ENCODE peak calls at places on chromosomes 11 and 22, in six cellular contexts. E, T, P, C, O and W are unnamed samples.

GRCh38 chr11:119839504-119840133 is 110.6 kb upstream of the NECTIN1 start:
- DNase-seq in P (no peak), T (no peak), O (peak), C (no peak), E (no peak), W (no peak)

GRCh38 chr22:36073476-36073875 is 44.9 kb upstream of the RBFOX2 start:
- DNase-seq in T (no peak), P (no peak), E (no peak), O (no peak), C (no peak), W (no peak)

GRCh38 chr11:365831-366230 is 3.5 kb upstream of the B4GALNT4 start:
- DNase-seq in E (no peak), O (no peak), C (no peak), P (no peak), T (no peak), W (no peak)

GRCh38 chr11:2300290-2300935 is 1.3 kb downstream of the C11orf21 start:
- DNase-seq in P (no peak), T (no peak), O (no peak), E (no peak), C (no peak), W (no peak)

GRCh38 chr11:12229450-12230229 is 119.2 kb downstream of the MICAL2 start:
- DNase-seq in C (no peak), O (no peak), P (no peak), T (no peak), E (peak), W (no peak)

GRCh38 chr22:33831207-33831606 is 89.1 kb downstream of the LARGE1 start:
- DNase-seq in C (peak), P (no peak), E (no peak), O (no peak), T (no peak), W (no peak)

GRCh38 chr11:6587360-6587953 is 16.0 kb downstream of the RRP8 start:
- DNase-seq in O (no peak), C (no peak), P (no peak), T (no peak), E (no peak), W (no peak)

GRCh38 chr11:70843906-70844305 is 408.5 kb downstream of the SHANK2 start:
- DNase-seq in E (no peak), C (no peak), P (no peak), O (no peak), T (no peak), W (no peak)

GRCh38 chr22:48431536-48432315 is 1395.9 kb downstream of the BRD1 start:
- DNase-seq in C (no peak), P (no peak), T (no peak), O (no peak), E (no peak), W (no peak)

GRCh38 chr11:131688056-131688693 is 317.8 kb downstream of the NTM start:
- DNase-seq in E (peak), P (peak), T (peak), O (peak), C (peak), W (peak)

GRCh38 chr11:75450826-75451783 is 18.1 kb upstream of the KLHL35 start:
- DNase-seq in E (peak), C (peak), O (peak), P (no peak), T (peak), W (peak)

GRCh38 chr11:11909727-11910126 is 68.0 kb downstream of the USP47 start:
- DNase-seq in T (no peak), E (no peak), O (no peak), P (no peak), C (no peak), W (no peak)

GRCh38 chr11:68998390-68998911 is 14.6 kb downstream of the MRGPRF start:
- DNase-seq in C (no peak), P (no peak), E (peak), O (peak), T (no peak), W (no peak)

GRCh38 chr22:49211176-49211575 is 616.5 kb downstream of the BRD1 start:
- DNase-seq in O (no peak), P (no peak), T (no peak), C (no peak), E (no peak), W (no peak)

GRCh38 chr11:45463541-45463940 is 177.4 kb upstream of the SYT13 start:
- DNase-seq in P (no peak), C (no peak), E (no peak), T (no peak), O (no peak), W (no peak)

GRCh38 chr11:45168366-45169130 is 22.1 kb downstream of the PRDM11 start:
- DNase-seq in O (no peak), T (no peak), P (no peak), E (no peak), C (peak), W (no peak)

DNA sequence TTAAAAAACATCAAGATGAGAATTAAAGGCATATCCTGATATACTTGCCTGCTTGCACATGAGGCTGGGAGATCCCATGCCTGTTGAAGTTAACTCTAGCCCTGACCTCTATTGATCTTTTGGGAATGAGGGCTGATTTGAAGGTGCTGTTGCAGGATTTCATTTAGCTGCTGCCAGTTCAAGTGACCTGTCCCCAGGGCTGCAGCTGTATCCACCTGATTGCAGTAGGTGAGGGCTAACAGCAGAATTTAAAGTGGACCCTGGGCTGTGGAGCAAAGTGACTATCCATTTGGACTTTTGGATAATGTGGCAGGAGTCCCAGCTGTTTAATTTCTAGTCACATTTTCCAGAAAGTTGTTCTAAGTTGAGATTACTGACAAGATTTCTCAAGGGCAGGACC is 50.8 kb upstream of the HORMAD2 start:
- DNase-seq in P (no peak), C (no peak), T (no peak), E (no peak), O (no peak), W (no peak)
- TF ChIP-seq EZH2phosphoT487 in P (no peak), C (no peak), T (no peak), E (no peak), O (no peak), W (no peak)

GRCh38 chr11:35486934-35487333 is 38.5 kb downstream of the PAMR1 start:
- DNase-seq in O (no peak), E (no peak), T (no peak), P (no peak), C (no peak), W (no peak)

GRCh38 chr11:35486446-35486845 is 39.0 kb downstream of the PAMR1 start:
- DNase-seq in P (no peak), O (no peak), E (peak), T (no peak), C (no peak), W (no peak)

GRCh38 chr11:35488117-35488516 is 37.3 kb downstream of the PAMR1 start:
- DNase-seq in E (no peak), P (no peak), O (no peak), C (no peak), T (no peak), W (no peak)

GRCh38 chr11:35485656-35486318 is 39.6 kb downstream of the PAMR1 start:
- DNase-seq in C (peak), P (peak), O (peak), T (peak), E (peak), W (peak)

DNA sequence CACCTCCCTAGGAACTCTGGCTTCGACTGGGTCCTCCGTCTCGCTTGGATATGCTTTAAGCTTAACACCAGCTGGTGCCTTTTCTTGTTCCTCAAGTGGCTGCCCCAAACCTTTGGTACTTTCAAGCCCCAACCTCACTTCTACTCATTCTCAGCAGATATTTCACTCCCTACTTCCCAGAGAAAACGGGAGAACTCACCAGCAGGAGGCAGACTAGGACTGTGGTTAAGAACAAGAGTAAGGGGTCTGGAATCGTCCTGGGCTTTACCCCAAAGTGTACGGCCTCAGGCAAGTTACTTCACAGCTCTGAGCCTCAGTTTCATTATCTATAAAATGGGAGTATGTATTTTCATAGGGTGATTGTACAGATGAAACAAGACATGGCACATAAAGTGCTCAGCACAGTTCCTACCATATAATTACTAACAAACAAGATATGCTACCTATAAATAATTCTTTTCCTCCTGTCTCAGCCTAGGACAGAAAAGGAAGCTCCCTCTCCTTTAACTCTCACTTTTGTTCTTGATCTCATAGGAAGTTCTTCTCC is 37.8 kb downstream of the PAMR1 start:
- DNase-seq in P (no peak), T (peak), O (peak), E (peak), C (peak), W (peak)
- TF ChIP-seq CTCF in P (peak), T (peak), O (peak), E (peak), C (peak), W (peak)

GRCh38 chr11:46551261-46551660 is 42.6 kb downstream of the AMBRA1 start:
- DNase-seq in P (no peak), T (no peak), E (no peak), O (no peak), C (no peak), W (no peak)
- TF ChIP-seq EZH2phosphoT487 in P (no peak), T (no peak), E (no peak), O (no peak), C (no peak), W (no peak)

DNA sequence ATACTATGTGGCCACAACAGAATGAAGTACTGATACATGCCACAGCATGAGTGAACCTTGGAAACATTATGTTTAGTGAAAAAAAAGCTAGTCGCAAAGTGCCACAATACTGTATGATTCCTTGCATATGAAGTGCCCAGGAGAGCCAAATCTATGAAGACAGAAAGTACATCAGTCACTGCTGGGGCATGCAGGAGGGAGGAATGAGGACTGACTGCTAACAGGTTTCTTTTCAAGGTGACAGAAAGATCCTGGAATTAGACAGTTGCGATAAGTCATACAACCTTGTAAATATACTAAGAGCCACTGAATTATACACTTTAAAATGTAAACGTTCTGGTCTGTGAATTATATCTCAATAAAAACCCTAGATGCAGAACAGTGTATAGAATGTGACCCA is 11.8 kb upstream of the C11orf91 start:
- DNase-seq in P (no peak), T (no peak), E (no peak), O (no peak), C (no peak), W (no peak)
- TF ChIP-seq CTCF in P (no peak), T (no peak), E (no peak), O (no peak), C (no peak), W (no peak)

DNA sequence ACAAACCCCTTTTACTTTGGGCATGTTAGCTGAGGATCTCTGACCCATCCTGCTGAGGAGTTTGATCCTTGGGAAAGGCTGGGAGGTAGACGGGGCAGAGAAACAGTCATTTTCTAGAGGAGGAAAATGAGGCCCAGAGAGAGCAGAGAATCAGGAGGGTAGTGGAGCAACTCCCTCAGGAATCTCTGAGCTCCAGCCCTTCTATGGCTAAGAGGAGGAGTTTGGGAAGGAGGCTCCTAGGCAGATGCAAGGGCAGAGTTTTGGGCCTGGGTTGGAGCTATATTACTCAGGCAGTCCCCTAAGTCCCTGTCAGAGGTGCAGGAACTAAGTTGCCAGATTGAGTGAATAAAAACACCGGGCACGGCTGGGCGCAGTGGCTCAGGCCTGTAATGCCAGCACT is 5.5 kb upstream of the CYB5R3 start:
- DNase-seq in T (no peak), O (no peak), E (no peak), P (no peak), C (no peak), W (no peak)
- TF ChIP-seq EZH2phosphoT487 in T (no peak), O (no peak), E (no peak), P (no peak), C (no peak), W (no peak)

GRCh38 chr11:121318848-121319834 is 26.6 kb downstream of the SC5D start:
- DNase-seq in T (peak), P (peak), C (peak), O (peak), E (peak), W (peak)

GRCh38 chr11:121323208-121323607 is 30.6 kb downstream of the SC5D start:
- DNase-seq in P (no peak), T (peak), O (no peak), C (peak), E (no peak), W (no peak)

GRCh38 chr11:121326230-121326629 is 33.7 kb downstream of the SC5D start:
- DNase-seq in T (no peak), E (no peak), C (no peak), O (no peak), P (no peak), W (no peak)

GRCh38 chr11:121321614-121322243 is 29.2 kb downstream of the SC5D start:
- DNase-seq in C (peak), E (peak), T (peak), O (no peak), P (no peak), W (peak)
- TF ChIP-seq CTCF in C (peak), E (peak), T (peak), O (no peak), P (peak), W (peak)